ENCODE peak calls at places on chromosomes 3 and 15, in five cellular contexts. V, H, F, N and L are unnamed samples.
A peak's percentile ranks its signal among the peaks of the same experiment; 100 is the strongest.

GRCh38 chr15:57085267-57085666 is 166.8 kb downstream of the TCF12 start:
- DNase-seq in H (no peak), F (no peak), N (no peak), V (no peak), L (no peak)

GRCh38 chr15:89203705-89204273 is 17.6 kb downstream of the RLBP1 start:
- DNase-seq in N (no peak), F (no peak), H (no peak), V (no peak), L (no peak)

GRCh38 chr3:69181592-69182211 is 59.3 kb upstream of the LMOD3 start:
- DNase-seq in N (no peak), V (no peak), H (no peak), F (no peak), L (no peak)

GRCh38 chr15:78402056-78402610 is 35.9 kb upstream of the IREB2 start:
- DNase-seq in H (no peak), F (no peak), V (no peak), N (no peak), L (no peak)

GRCh38 chr15:40928351-40928974 is 677 bp upstream of the DLL4 start:
- DNase-seq in V (no peak), H (no peak), N (no peak), F (no peak), L (no peak)

GRCh38 chr15:62847900-62848489 is 194.6 kb upstream of the TPM1 start:
- DNase-seq in V (peak; percentile 71), H (peak; percentile 63), N (no peak), F (no peak), L (peak; percentile 86)

GRCh38 chr3:148077318-148077923 is 620.3 kb upstream of the AGTR1 start:
- DNase-seq in H (no peak), N (no peak), V (no peak), F (no peak), L (no peak)

GRCh38 chr3:11300970-11301369 is 28.8 kb downstream of the ATG7 start:
- DNase-seq in H (no peak), V (no peak), N (no peak), F (no peak), L (no peak)

GRCh38 chr3:36397856-36398255 is 17.6 kb downstream of the STAC start:
- DNase-seq in N (no peak), V (no peak), H (no peak), F (no peak), L (no peak)

GRCh38 chr3:177284383-177284881 is 87.2 kb upstream of the TBL1XR1 start:
- DNase-seq in F (no peak), V (peak; percentile 66), N (no peak), H (no peak), L (no peak)

GRCh38 chr3:72261566-72262564 is 476.9 kb upstream of the PROK2 start:
- DNase-seq in H (no peak), F (no peak), V (no peak), N (no peak), L (no peak)

GRCh38 chr3:177385831-177386301 is 188.6 kb upstream of the TBL1XR1 start:
- DNase-seq in N (no peak), F (no peak), H (no peak), V (no peak), L (no peak)

GRCh38 chr15:94381384-94381783 is 150.0 kb downstream of the MCTP2 start:
- DNase-seq in V (no peak), H (no peak), F (no peak), N (no peak), L (no peak)

GRCh38 chr3:155211940-155212339 is 81.5 kb downstream of the STRIT1 start:
- DNase-seq in N (no peak), F (no peak), H (no peak), V (no peak), L (no peak)

GRCh38 chr15:67097893-67098740 is 32.7 kb downstream of the SMAD3 start:
- DNase-seq in H (no peak), N (no peak), F (no peak), V (no peak), L (no peak)

GRCh38 chr3:111735271-111735758 is 123.8 kb upstream of the PHLDB2 start:
- DNase-seq in V (no peak), F (no peak), N (no peak), H (no peak), L (no peak)

GRCh38 chr15:36210426-36210825 is 369.0 kb upstream of the CDIN1 start:
- DNase-seq in H (no peak), N (no peak), V (no peak), F (no peak), L (no peak)

GRCh38 chr3:48492461-48493202 is 11.3 kb downstream of the SHISA5 start:
- DNase-seq in N (no peak), F (no peak), V (no peak), H (no peak), L (no peak)

GRCh38 chr3:155070932-155071387 is 9.2 kb upstream of the MME start:
- DNase-seq in F (no peak), V (no peak), H (no peak), N (no peak), L (no peak)

GRCh38 chr15:74264081-74264501 is 28.0 kb downstream of the CCDC33 start:
- DNase-seq in V (no peak), N (no peak), F (no peak), H (no peak), L (no peak)

GRCh38 chr3:12679468-12679867 is 15.6 kb upstream of the RAF1 start:
- DNase-seq in N (no peak), V (no peak), H (no peak), F (no peak), L (no peak)

GRCh38 chr3:25826510-25826909 is 36.6 kb downstream of the OXSM start:
- DNase-seq in N (no peak), H (no peak), F (no peak), V (no peak), L (no peak)

GRCh38 chr3:25830373-25831305 is 40.7 kb downstream of the OXSM start:
- DNase-seq in N (no peak), V (no peak), F (no peak), H (no peak), L (no peak)

GRCh38 chr3:25834346-25834745 is 44.5 kb downstream of the OXSM start:
- DNase-seq in N (no peak), H (no peak), F (no peak), V (no peak), L (no peak)

GRCh38 chr3:25836579-25836978 is 46.7 kb downstream of the OXSM start:
- DNase-seq in F (no peak), V (no peak), H (no peak), N (no peak), L (no peak)

DNA sequence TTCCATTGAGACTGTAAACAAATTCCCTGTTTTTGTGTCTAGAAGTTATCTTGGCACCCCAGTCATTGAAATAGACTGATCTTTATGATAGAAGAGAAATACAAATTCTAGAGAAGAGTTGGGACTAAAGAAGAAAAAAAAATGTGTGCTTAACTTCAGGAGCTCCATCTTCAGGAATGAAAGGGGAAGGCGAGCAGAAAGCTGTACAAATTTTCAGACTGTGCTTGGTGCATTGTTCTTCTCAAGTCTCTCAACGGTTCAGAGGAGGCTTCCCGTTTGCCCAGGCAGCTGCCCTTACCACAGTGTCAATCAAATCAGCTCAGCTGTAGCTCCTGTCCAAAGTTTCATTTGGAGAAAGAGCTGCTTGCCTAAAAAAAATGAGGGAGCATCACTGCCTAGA is 41.7 kb downstream of the OXSM start:
- DNase-seq in H (no peak), F (no peak), V (no peak), N (no peak), L (no peak)
- TF ChIP-seq CTCF in H (peak; percentile 15), F (no peak), V (peak; percentile 22), N (no peak), L (no peak)

DNA sequence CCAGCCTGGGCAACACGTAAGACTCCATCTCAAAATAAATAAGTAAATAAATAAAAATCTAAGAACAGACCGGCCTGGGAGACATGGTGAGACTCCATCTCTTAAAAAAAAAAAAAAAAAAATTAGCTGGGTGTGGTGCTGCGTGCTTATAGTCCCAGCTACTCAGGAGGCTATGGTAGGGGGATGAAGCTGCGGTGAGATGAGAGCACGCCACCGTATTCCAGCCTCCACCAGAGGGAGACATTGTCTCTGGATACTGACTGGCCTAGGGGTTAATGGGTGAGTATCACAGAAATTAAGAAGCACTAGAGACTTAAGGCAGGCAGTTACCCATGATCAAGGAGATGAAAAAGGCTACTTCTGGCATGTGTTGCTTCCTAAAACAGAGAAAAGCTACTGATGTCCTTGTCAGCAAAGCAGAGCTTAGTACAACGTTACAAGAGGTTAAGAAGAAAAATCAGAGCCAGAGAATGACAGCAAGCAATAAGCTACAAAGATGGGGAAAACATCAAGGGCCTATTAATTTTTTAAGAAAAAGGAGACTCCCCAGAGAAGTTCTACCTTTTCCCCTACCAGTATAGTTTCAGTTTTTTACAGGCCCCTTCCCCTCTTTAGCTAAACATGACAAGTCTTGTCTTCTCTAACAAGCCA is 8.6 kb downstream of the TFRC start:
- DNase-seq in V (no peak), H (peak; percentile 65), F (no peak), N (no peak), L (no peak)
- TF ChIP-seq CTCF in V (peak; percentile 77), H (peak; percentile 74), F (peak; percentile 61), N (peak; percentile 72), L (peak; percentile 38)

DNA sequence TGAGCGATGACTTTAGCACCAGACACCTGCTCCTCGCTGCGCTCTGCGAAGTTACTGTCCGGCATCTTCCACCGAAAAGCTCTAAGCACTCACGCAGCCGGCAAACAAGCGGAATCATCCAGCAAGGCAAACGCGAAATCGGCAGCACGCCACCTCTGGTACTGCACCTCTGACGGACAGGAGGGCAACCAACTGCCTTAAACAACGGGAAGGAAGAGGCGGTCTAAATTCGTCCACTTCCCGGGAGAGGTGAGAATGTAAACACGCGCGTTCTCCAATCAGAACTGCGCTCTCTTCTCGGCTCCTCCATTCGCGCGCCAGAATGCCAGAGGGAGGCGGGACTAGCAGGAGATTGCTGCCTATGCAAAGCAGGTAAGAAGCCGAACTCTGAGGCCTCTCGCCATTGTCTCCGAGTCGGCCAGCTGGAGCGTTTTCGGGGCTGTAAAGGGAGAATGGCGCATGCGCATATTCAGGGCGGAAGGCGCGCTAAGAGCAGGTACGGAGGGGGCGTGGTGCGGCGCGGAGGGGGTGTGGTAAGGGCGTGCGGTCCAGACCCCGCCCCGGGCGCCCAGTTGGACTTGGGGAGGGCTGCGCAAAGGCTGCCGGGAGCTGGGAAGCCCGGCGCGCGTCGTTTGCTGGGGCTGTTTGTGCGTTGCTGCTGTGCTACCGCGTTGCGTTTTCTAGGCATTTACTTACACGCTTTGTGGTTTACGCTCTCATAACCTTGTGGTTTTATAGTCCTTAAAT is at the start of the genes BTD and HACL1:
- DNase-seq in N (peak; percentile 99), V (peak; percentile 97), F (peak; percentile 94), H (peak; percentile 99), L (peak; percentile 90)
- TF ChIP-seq CTCF in N (peak; percentile 57), V (peak; percentile 43), F (no peak), H (no peak), L (no peak)

GRCh38 chr15:52419494-52419893 is 109.2 kb downstream of the MYO5A start:
- DNase-seq in F (no peak), V (no peak), H (no peak), N (no peak), L (no peak)
- TF ChIP-seq CTCF in F (no peak), V (no peak), H (no peak), N (no peak), L (no peak)